ENCODE peak calls at places on chromosome 1, in eight cellular contexts. C, D, W, A, I, B, T and M are unnamed samples.

GRCh38 chr1:43952731-43953350 is 6.1 kb downstream of the IPO13 start:
- DNase-seq in C (no peak), D (no peak), W (no peak), A (no peak), I (no peak), B (no peak), T (no peak), M (no peak)

GRCh38 chr1:30402031-30402430 is 321.4 kb downstream of the MATN1 start:
- DNase-seq in C (no peak), D (no peak), W (no peak), A (no peak), I (no peak), B (no peak), T (no peak), M (no peak)

GRCh38 chr1:232574867-232575523 is 54.9 kb downstream of the SIPA1L2 start:
- DNase-seq in C (no peak), D (no peak), W (no peak), A (no peak), I (no peak), B (no peak), T (no peak), M (no peak)

GRCh38 chr1:237170149-237170548 is 128.2 kb downstream of the RYR2 start:
- DNase-seq in C (no peak), D (no peak), W (no peak), A (no peak), I (no peak), B (no peak), T (no peak), M (no peak)

GRCh38 chr1:234987415-234988159 is 141.1 kb downstream of the TOMM20 start:
- DNase-seq in C (no peak), D (no peak), W (peak), A (peak), I (no peak), B (no peak), T (no peak), M (no peak)

GRCh38 chr1:175818929-175819328 is 75.5 kb upstream of the TNR start:
- DNase-seq in C (no peak), D (no peak), W (no peak), A (no peak), I (no peak), B (no peak), T (no peak), M (no peak)

GRCh38 chr1:61052393-61053280 is 29.7 kb upstream of the NFIA start:
- DNase-seq in C (no peak), D (no peak), W (no peak), A (no peak), I (no peak), B (peak), T (no peak), M (no peak)

GRCh38 chr1:69710484-69710883 is 142.8 kb downstream of the LRRC7 start:
- DNase-seq in C (no peak), D (no peak), W (peak), A (no peak), I (no peak), B (no peak), T (no peak), M (no peak)

GRCh38 chr1:178953034-178953433 is 72.7 kb upstream of the FAM20B start:
- DNase-seq in C (no peak), D (no peak), W (no peak), A (no peak), I (no peak), B (no peak), T (no peak), M (no peak)

GRCh38 chr1:244280221-244280620 is 171.5 kb downstream of the ADSS2 start:
- DNase-seq in C (no peak), D (no peak), W (no peak), A (no peak), I (no peak), B (no peak), T (no peak), M (peak)

GRCh38 chr1:174969977-174970376 is 29.8 kb upstream of the CACYBP start:
- DNase-seq in C (no peak), D (no peak), W (no peak), A (no peak), I (no peak), B (no peak), T (no peak), M (no peak)

GRCh38 chr1:21022279-21023040 is 154.2 kb downstream of the EIF4G3 start:
- DNase-seq in C (peak), D (peak), W (peak), A (peak), I (peak), B (peak), T (no peak), M (peak)

GRCh38 chr1:161373442-161373841 is 5.8 kb upstream of the CFAP126 start:
- DNase-seq in C (no peak), D (no peak), W (no peak), A (no peak), I (no peak), B (no peak), T (no peak), M (no peak)

GRCh38 chr1:161378014-161378413 is 10.3 kb upstream of the CFAP126 start:
- DNase-seq in C (no peak), D (no peak), W (no peak), A (no peak), I (no peak), B (no peak), T (no peak), M (no peak)

GRCh38 chr1:161379071-161379470 is 11.4 kb upstream of the CFAP126 start:
- DNase-seq in C (no peak), D (no peak), W (no peak), A (no peak), I (no peak), B (no peak), T (no peak), M (no peak)

DNA sequence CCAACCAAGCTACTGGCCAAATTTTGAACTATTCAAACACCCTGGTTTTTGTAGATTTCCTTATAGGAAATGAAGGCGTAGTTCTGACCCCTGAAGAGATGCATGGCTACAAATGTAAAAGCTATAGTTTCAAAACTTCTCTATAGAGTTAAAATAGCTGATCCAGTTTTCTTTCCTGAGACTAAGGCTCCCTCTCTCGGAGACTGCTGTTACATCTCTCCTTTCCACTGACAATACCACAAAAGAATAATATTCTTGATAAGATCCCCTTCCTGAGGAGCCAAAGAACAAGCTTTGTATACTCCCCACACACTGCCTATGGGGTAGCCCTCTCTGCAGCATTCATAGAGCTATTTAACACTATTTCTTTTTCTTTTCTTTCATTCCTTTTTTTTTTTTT is 6.7 kb upstream of the CFAP126 start:
- DNase-seq in C (no peak), D (no peak), W (peak), A (peak), I (peak), B (peak), T (no peak), M (no peak)
- TF ChIP-seq CTCF in C (no peak), D (peak), W (peak), A (peak), I (peak), B (peak), T (no peak), M (no peak)

GRCh38 chr1:182059936-182060335 is 1.6 kb downstream of the ZNF648 start:
- DNase-seq in C (no peak), D (no peak), W (no peak), A (no peak), I (no peak), B (no peak), T (no peak), M (no peak)

GRCh38 chr1:182061597-182061996 is at the start of gene ZNF648:
- DNase-seq in C (no peak), D (no peak), W (no peak), A (no peak), I (no peak), B (no peak), T (no peak), M (no peak)

GRCh38 chr1:182060877-182061276 is 635 bp downstream of the ZNF648 start:
- DNase-seq in C (no peak), D (no peak), W (no peak), A (no peak), I (no peak), B (no peak), T (no peak), M (no peak)

GRCh38 chr1:182054698-182055326 is 6.7 kb downstream of the ZNF648 start:
- DNase-seq in C (peak), D (peak), W (peak), A (peak), I (peak), B (peak), T (no peak), M (peak)

DNA sequence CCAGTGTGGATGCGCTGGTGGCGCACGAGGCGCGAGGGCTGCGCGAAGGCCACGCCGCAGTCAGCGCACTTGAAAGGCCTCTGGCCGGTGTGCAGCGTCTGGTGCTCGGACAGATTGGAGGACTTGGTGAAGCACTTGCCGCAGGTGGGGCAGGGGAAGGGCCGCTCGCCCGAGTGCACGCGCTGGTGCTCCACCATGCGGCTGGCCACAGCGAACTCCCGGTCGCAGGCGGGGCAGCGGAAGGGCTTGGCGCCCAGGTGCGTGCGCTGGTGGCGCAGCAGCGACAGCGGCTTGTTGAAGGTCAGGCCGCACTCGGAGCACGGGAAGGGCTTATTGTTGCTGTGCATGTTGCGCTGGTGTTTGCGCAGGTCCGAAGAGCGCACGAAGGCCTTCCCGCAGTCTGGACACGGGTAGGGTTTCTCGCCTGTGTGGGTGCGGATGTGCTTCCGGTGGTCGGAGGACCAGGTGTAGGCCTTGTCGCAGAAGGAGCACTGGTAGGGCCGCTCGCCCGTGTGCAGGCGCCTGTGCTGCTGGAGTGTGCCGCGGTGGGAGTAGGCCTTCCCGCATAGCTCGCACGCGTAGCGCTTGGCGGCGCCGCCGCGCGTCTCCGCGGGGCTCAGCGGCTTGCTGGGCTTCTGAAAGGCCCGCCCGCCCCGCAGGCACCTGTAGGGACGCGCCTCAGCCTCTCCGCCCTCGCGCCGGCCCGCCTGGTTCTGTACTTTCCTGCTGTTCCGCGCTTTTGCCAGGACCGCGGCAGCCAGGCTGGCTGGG is 4.7 kb downstream of the ZNF648 start:
- DNase-seq in C (no peak), D (no peak), W (no peak), A (no peak), I (no peak), B (no peak), T (no peak), M (no peak)
- H3K4me3 ChIP-seq in C (no peak), D (no peak), W (no peak), A (no peak), I (no peak), B (no peak), T (no peak), M (no peak)

GRCh38 chr1:210980082-210980481 is 153.9 kb downstream of the KCNH1 start:
- DNase-seq in C (no peak), D (no peak), W (no peak), A (no peak), I (no peak), B (no peak), T (no peak), M (no peak)
- TF ChIP-seq MAX in C (no peak), D (no peak), W (no peak), A (no peak), I (no peak), B (no peak), T (no peak), M (no peak)

GRCh38 chr1:156727492-156727891 is 777 bp upstream of the METTL25B start:
- DNase-seq in C (no peak), D (no peak), W (no peak), A (no peak), I (no peak), B (no peak), T (no peak), M (no peak)
- TF ChIP-seq CTCF in C (no peak), D (no peak), W (no peak), A (no peak), I (no peak), B (no peak), T (no peak), M (no peak)